ENCODE peak calls at places on chromosomes 11 and 22, in ten cellular contexts. B, V, Y, E, Q, D, W, J, I and M are unnamed samples.
A peak's percentile ranks its signal among the peaks of the same experiment; 100 is the strongest.

GRCh38 chr11:8262552-8263108 is 1.0 kb downstream of the LMO1 start:
- DNase-seq in B (no peak), V (no peak), Y (no peak), E (peak; percentile 25), Q (peak; percentile 55), D (peak; percentile 31), W (no peak), J (peak; percentile 36), I (peak; percentile 34), M (no peak)

GRCh38 chr11:123426766-123427165 is 3.3 kb upstream of the GRAMD1B start:
- DNase-seq in B (no peak), V (no peak), Y (no peak), E (no peak), Q (peak; percentile 93), D (no peak), W (no peak), J (no peak), I (no peak), M (no peak)

GRCh38 chr22:20180245-20180630 is 29.4 kb upstream of the CCDC188 start:
- DNase-seq in B (no peak), V (no peak), Y (no peak), E (no peak), Q (no peak), D (no peak), W (no peak), J (no peak), I (no peak), M (no peak)

GRCh38 chr11:132520199-132520598 is 1012.1 kb downstream of the OPCML start:
- DNase-seq in B (no peak), V (no peak), Y (no peak), E (no peak), Q (no peak), D (no peak), W (no peak), J (no peak), I (no peak), M (no peak)

GRCh38 chr11:114317738-114318137 is 21.5 kb downstream of the NNMT start:
- DNase-seq in B (no peak), V (no peak), Y (no peak), E (peak; percentile 57), Q (no peak), D (peak; percentile 65), W (no peak), J (no peak), I (peak; percentile 64), M (peak; percentile 50)

GRCh38 chr11:2929880-2930704 is 872 bp upstream of the PHLDA2 start:
- DNase-seq in B (peak; percentile 48), V (peak; percentile 84), Y (peak; percentile 73), E (peak; percentile 73), Q (no peak), D (peak; percentile 62), W (no peak), J (no peak), I (peak; percentile 53), M (peak; percentile 84)

GRCh38 chr11:131897976-131898375 is 527.6 kb downstream of the NTM start:
- DNase-seq in B (no peak), V (no peak), Y (no peak), E (no peak), Q (no peak), D (peak; percentile 19), W (no peak), J (no peak), I (peak; percentile 65), M (no peak)

GRCh38 chr22:48753752-48754517 is 1073.7 kb downstream of the BRD1 start:
- DNase-seq in B (no peak), V (no peak), Y (no peak), E (no peak), Q (no peak), D (no peak), W (no peak), J (no peak), I (no peak), M (no peak)

GRCh38 chr11:11135820-11136476 is 217.1 kb downstream of the CSNK2A3 start:
- DNase-seq in B (no peak), V (no peak), Y (no peak), E (no peak), Q (no peak), D (no peak), W (no peak), J (no peak), I (no peak), M (no peak)

GRCh38 chr11:128548655-128549255 is 38.6 kb downstream of the ETS1 start:
- DNase-seq in B (no peak), V (peak; percentile 77), Y (no peak), E (no peak), Q (no peak), D (peak; percentile 48), W (no peak), J (no peak), I (peak; percentile 39), M (no peak)

GRCh38 chr11:64000026-64000739 is 13.9 kb downstream of the OTUB1 start:
- DNase-seq in B (peak; percentile 97), V (peak; percentile 67), Y (no peak), E (no peak), Q (peak; percentile 11), D (peak; percentile 69), W (no peak), J (peak; percentile 72), I (peak; percentile 68), M (no peak)

GRCh38 chr11:112453601-112454577 is 193.2 kb upstream of the PLET1 start:
- DNase-seq in B (no peak), V (no peak), Y (peak; percentile 5), E (peak; percentile 49), Q (peak; percentile 14), D (peak; percentile 58), W (no peak), J (peak; percentile 29), I (peak; percentile 53), M (peak; percentile 33)

GRCh38 chr11:133228406-133229330 is 303.6 kb downstream of the OPCML start:
- DNase-seq in B (no peak), V (no peak), Y (no peak), E (no peak), Q (peak; percentile 91), D (no peak), W (no peak), J (no peak), I (no peak), M (no peak)

GRCh38 chr11:126510621-126511370 is 155.3 kb downstream of the ST3GAL4 start:
- DNase-seq in B (no peak), V (no peak), Y (no peak), E (no peak), Q (no peak), D (no peak), W (no peak), J (no peak), I (no peak), M (no peak)

GRCh38 chr22:17423616-17424015 is 54.4 kb downstream of the CECR2 start:
- DNase-seq in B (no peak), V (no peak), Y (no peak), E (no peak), Q (no peak), D (no peak), W (no peak), J (no peak), I (no peak), M (no peak)

GRCh38 chr22:37746366-37747089 is 49.7 kb downstream of the TRIOBP start:
- DNase-seq in B (no peak), V (no peak), Y (no peak), E (no peak), Q (no peak), D (no peak), W (no peak), J (peak; percentile 33), I (no peak), M (peak; percentile 40)

GRCh38 chr22:31046591-31047226 is 34.4 kb upstream of the SMTN start:
- DNase-seq in B (no peak), V (no peak), Y (no peak), E (no peak), Q (no peak), D (peak; percentile 62), W (no peak), J (no peak), I (peak; percentile 70), M (no peak)

GRCh38 chr11:86888164-86888977 is 66.8 kb downstream of the FZD4 start:
- DNase-seq in B (no peak), V (no peak), Y (no peak), E (no peak), Q (no peak), D (peak; percentile 29), W (no peak), J (no peak), I (peak; percentile 55), M (no peak)

GRCh38 chr11:118957968-118958367 is 1.9 kb downstream of the UPK2 start:
- DNase-seq in B (no peak), V (no peak), Y (no peak), E (no peak), Q (no peak), D (no peak), W (no peak), J (no peak), I (no peak), M (no peak)

GRCh38 chr11:78229106-78229505 is 40.4 kb downstream of the USP35 start:
- DNase-seq in B (no peak), V (no peak), Y (no peak), E (no peak), Q (no peak), D (no peak), W (no peak), J (no peak), I (no peak), M (no peak)

GRCh38 chr11:1744879-1745700 is 5.3 kb downstream of the IFITM10 start:
- DNase-seq in B (peak; percentile 46), V (peak; percentile 51), Y (no peak), E (peak; percentile 21), Q (no peak), D (no peak), W (no peak), J (no peak), I (no peak), M (no peak)

GRCh38 chr11:12248330-12248729 is 129.0 kb upstream of the PARVA start:
- DNase-seq in B (peak; percentile 39), V (peak; percentile 96), Y (no peak), E (peak; percentile 99), Q (peak; percentile 88), D (no peak), W (no peak), J (no peak), I (no peak), M (no peak)

GRCh38 chr11:64246874-64247728 is at the start of gene PPP1R14B:
- DNase-seq in B (peak; percentile 93), V (peak; percentile 94), Y (peak; percentile 81), E (peak; percentile 92), Q (peak; percentile 69), D (peak; percentile 86), W (peak; percentile 89), J (peak; percentile 82), I (peak; percentile 84), M (peak; percentile 94)

GRCh38 chr11:59849129-59849528 is 3.8 kb upstream of the CBLIF start:
- DNase-seq in B (no peak), V (no peak), Y (peak; percentile 45), E (no peak), Q (no peak), D (no peak), W (no peak), J (no peak), I (no peak), M (no peak)

GRCh38 chr11:99343117-99343516 is 322.4 kb downstream of the CNTN5 start:
- DNase-seq in B (no peak), V (no peak), Y (no peak), E (no peak), Q (no peak), D (no peak), W (no peak), J (no peak), I (no peak), M (no peak)

GRCh38 chr11:12121504-12121903 is 11.1 kb downstream of the MICAL2 start:
- DNase-seq in B (no peak), V (no peak), Y (no peak), E (no peak), Q (no peak), D (no peak), W (no peak), J (no peak), I (no peak), M (no peak)

GRCh38 chr22:30649430-30650007 is 13.9 kb downstream of the SLC35E4 start:
- DNase-seq in B (no peak), V (peak; percentile 89), Y (peak; percentile 92), E (no peak), Q (no peak), D (peak; percentile 87), W (no peak), J (peak; percentile 81), I (peak; percentile 88), M (peak; percentile 87)

GRCh38 chr11:113562981-113563461 is 87.8 kb upstream of the DRD2 start:
- DNase-seq in B (no peak), V (no peak), Y (no peak), E (peak; percentile 24), Q (no peak), D (peak; percentile 4), W (no peak), J (no peak), I (no peak), M (no peak)